ENCODE peak calls at places on chromosome 5, in four cellular contexts. B is K562, Y is HL-60, F is GM12878. M is an unnamed sample.

GRCh38 chr5:143403357-143403606 is 204 bp downstream of the NR3C1 start:
- DNase-seq in B (peak), Y (no peak), F (no peak), M (peak)

GRCh38 chr5:9173281-9174048 is 372.4 kb downstream of the SEMA5A start:
- DNase-seq in B (no peak), Y (no peak), F (no peak), M (no peak)

GRCh38 chr5:55904152-55904551 is 53.0 kb downstream of the IL31RA start:
- DNase-seq in B (no peak), Y (no peak), F (no peak), M (no peak)

GRCh38 chr5:88886756-88887741 is 4.1 kb upstream of the MEF2C start:
- DNase-seq in B (no peak), Y (no peak), F (no peak), M (no peak)

GRCh38 chr5:35919191-35919590 is 19.2 kb downstream of the CAPSL start:
- DNase-seq in B (no peak), Y (no peak), F (no peak), M (no peak)

GRCh38 chr5:82820958-82821880 is 256.0 kb downstream of the TMEM167A start:
- DNase-seq in B (no peak), Y (no peak), F (no peak), M (peak)

GRCh38 chr5:80760680-80761079 is 105.9 kb upstream of the DHFR start:
- DNase-seq in B (no peak), Y (no peak), F (no peak), M (no peak)

GRCh38 chr5:86461169-86461956 is 156.4 kb upstream of the COX7C start:
- DNase-seq in B (no peak), Y (no peak), F (no peak), M (no peak)

GRCh38 chr5:176653401-176653800 is 6.1 kb downstream of the TSPAN17 start:
- DNase-seq in B (peak), Y (no peak), F (peak), M (no peak)

GRCh38 chr5:56075361-56075760 is 80.6 kb upstream of the IL6ST start:
- DNase-seq in B (no peak), Y (no peak), F (no peak), M (no peak)

GRCh38 chr5:60674670-60675069 is 25.3 kb downstream of the DEPDC1B start:
- DNase-seq in B (no peak), Y (no peak), F (no peak), M (no peak)

GRCh38 chr5:61330341-61330878 is 1.6 kb upstream of the ZSWIM6 start:
- DNase-seq in B (peak), Y (no peak), F (no peak), M (no peak)

DNA sequence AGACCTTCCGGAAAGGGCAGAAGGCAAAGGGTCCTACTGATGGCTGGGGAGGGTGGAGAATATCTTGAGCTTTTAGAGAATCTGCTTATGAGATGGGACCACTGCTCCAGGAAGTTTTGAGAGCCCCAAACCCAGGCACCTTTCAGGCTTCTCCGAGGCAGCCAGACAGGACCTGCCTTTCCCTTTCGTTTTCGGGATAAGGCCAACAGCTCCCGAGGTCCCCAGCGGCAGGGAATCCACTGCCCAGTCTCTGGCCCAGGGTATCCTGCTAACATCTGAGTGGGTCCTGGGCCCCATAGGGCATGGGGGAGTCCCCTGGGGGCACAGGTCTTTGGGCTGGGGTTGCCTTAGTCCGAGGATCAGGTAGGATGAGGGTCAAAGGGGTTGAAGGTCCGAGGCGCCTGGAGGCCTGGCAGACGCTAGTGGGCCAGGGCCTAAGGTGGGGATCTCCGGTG is 3.3 kb downstream of the PITX1 start:
- DNase-seq in B (no peak), Y (no peak), F (no peak), M (no peak)
- TF ChIP-seq SPI1 in B (no peak), Y (no peak), F (no peak), M (no peak)

GRCh38 chr5:53694520-53695022 is 134.1 kb downstream of the NDUFS4 start:
- DNase-seq in B (no peak), Y (no peak), F (no peak), M (no peak)

DNA sequence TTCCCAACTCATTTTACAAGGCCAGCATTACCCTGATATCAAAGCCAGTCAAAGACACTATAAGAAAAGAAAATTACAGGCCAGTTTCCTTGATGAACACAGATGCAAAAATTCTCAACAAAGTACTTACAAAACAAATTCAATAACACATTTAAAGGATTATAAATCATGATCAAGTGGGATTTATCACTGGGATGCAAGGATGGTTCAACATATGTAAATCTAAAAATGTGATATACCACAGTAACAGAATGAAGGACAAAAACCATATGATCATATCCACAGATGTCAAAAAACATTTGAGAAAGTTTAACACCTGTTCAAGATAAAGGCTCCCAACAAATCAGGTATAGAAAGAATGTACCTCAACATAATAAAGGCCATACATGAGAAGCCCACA is 130.6 kb downstream of the NDUFS4 start:
- DNase-seq in B (no peak), Y (no peak), F (no peak), M (no peak)
- TF ChIP-seq SPI1 in B (no peak), Y (no peak), F (no peak), M (no peak)

GRCh38 chr5:144429905-144430304 is 259.2 kb downstream of the KCTD16 start:
- DNase-seq in B (no peak), Y (no peak), F (no peak), M (no peak)

GRCh38 chr5:144433140-144433822 is 262.6 kb downstream of the KCTD16 start:
- DNase-seq in B (no peak), Y (no peak), F (no peak), M (no peak)

GRCh38 chr5:144428326-144428725 is 257.7 kb downstream of the KCTD16 start:
- DNase-seq in B (no peak), Y (no peak), F (no peak), M (no peak)

GRCh38 chr5:144429405-144429804 is 258.7 kb downstream of the KCTD16 start:
- DNase-seq in B (no peak), Y (no peak), F (no peak), M (no peak)

DNA sequence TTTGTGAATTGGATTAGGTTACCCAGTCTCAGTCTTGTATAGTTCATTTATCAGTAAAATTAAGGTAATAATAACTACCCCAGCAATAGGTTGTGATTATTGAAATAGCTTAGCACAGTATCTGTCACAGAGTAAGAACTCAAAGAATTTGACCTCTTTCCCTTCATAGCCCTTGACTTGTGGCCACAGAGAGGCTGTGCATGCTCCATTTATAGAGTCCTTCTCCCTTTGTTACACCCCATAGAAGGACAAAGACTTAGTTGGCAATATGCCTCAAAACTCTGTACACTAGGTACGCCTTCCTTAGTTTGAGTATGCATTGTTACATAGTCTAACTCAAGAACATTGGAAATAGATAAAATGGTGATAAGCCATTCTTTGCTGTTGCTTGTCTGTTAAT is 257.2 kb downstream of the KCTD16 start:
- DNase-seq in B (no peak), Y (no peak), F (no peak), M (no peak)
- TF ChIP-seq SPI1 in B (no peak), Y (no peak), F (no peak), M (no peak)

DNA sequence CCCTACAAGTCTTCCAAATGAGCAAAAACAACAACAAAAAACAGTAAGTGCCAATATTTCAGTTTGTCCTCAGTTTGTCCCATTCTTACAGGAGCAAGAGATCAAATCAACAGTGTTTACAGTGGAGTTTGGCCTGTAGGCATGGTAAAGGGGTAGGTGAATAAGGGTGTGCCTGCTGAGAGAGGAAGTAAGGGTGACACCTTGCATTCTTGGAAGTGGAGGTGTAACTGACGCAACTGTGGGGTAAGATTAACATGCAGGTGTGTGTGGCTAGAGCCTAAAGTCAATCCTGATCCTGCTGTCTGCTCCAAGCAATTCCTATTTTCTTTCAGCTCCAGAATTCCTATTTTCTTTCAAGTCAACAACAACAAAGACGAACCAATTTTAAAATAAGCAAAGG is 43.4 kb downstream of the PFDN1 start:
- DNase-seq in B (no peak), Y (no peak), F (no peak), M (no peak)
- TF ChIP-seq SPI1 in B (peak), Y (no peak), F (no peak), M (no peak)

DNA sequence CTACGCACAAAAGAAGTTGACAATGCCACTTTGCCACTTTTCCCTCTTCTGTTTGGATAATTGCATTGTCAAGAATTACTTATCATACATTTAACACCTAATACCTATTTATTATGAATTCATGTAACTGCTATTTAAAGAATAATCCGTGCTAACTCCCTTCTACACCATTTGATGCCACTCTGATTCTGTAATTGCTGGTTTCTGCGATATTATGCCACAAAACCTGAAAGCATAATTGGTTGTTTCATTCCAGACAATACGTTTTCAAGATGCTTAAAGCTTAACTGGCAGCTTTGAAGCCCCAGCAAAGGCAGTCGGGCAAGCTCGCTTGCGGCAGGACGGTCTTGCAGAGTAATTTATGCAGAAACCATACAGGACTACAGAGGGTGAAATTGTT is 277.7 kb downstream of the MSX2 start:
- DNase-seq in B (no peak), Y (no peak), F (no peak), M (no peak)
- TF ChIP-seq SPI1 in B (no peak), Y (no peak), F (no peak), M (no peak)

DNA sequence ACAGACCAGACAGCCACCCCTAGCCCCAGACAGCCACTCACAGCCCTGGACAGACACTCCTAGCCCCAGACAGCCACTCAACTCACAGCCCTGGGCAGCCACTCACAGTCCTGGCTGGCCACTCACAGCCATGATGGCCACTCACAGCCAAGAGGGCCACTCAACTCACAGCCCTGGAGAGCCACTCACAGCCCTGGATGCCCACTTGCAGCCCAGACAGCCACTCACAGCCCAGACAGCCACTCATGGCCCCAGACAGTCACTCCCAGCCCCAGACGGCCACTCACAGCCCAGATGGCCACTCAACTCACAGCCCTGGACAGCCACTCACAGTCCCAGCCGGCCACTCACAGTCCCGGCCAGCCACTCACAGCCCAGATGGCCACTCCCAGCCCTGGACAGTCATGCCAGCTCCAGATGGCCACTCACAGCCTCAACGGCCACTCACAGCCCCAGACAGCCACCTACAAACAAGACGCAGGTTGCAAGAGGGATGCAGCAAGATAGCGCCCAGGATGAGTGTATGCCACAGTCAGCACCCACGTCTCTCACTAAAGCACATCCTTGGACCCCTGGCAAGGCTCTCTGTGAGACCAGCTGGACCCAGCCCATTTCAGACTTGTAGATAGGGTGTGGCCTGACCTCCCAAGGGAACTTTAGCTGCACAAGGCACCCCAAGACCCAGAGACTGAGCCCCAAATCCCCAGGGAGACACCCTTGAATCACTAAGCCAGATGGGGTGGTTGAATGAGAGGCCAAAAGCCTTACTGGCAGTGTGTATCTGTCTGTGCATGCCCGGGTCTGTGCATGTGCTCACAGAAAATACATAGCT is 22.5 kb downstream of the ZDHHC11B start:
- DNase-seq in B (no peak), Y (no peak), F (no peak), M (no peak)
- TF ChIP-seq SPI1 in B (no peak), Y (no peak), F (no peak), M (no peak)

DNA sequence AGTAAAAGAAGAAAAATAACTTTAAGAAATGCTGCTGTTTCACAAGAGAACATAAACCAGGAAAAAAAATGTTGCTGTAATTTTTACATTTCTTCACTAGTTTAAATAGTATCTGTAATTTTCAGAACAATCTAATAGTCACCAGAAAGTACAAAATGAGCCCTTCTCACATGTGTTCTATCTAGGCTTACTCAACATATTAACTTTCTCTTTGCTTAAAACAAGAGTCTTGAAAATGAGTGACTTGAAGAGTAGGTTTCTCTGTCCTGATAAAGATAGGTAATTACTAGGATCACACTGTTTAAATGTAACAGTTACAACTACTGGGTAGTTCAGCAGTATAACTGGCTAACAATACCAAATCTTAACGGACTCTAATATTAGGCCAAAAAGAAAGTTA is 37.5 kb downstream of the CLINT1 start:
- DNase-seq in B (no peak), Y (no peak), F (no peak), M (no peak)
- TF ChIP-seq SPI1 in B (no peak), Y (no peak), F (no peak), M (no peak)

DNA sequence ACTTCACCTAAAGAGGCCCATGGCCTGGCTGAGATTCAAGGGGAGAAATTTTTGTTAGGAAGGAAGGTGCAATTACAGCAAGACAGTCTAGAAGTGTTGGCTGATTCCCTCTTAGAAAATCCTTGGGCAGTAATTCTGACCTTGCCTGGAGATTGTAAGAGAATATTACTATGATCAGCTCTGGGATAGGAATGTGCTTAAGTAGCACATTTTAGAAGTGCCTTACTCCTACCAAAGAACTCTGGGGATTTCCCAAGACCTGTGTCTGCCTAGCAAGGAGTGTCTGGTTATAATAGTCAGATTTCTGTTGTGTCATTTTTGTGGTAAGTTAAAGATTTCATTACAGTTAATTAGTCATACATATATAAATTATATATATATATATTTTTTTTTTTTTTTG is 52.3 kb downstream of the NLN start:
- DNase-seq in B (no peak), Y (no peak), F (no peak), M (no peak)
- TF ChIP-seq SPI1 in B (no peak), Y (no peak), F (no peak), M (no peak)

DNA sequence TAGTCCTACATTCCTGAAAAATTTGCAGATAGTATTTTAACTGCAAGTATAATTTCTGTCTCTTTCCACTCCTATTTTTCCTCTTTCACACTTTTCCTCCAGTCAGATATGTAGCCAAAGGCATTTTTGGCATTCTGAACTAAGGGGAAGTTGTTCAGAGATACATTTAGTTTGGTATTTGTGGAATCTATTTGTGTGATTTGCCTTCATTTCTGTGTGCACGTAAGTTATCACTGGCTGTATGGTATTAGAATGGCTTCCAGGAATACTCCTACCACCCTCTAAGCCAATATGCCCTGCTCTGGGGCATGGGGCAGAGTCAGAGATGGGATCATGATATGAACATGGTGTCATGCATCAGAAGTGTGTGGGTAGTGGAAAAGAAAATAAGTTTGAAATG is 45.8 kb upstream of the GRAMD2B start:
- DNase-seq in B (no peak), Y (no peak), F (no peak), M (no peak)
- TF ChIP-seq SPI1 in B (no peak), Y (no peak), F (no peak), M (no peak)

DNA sequence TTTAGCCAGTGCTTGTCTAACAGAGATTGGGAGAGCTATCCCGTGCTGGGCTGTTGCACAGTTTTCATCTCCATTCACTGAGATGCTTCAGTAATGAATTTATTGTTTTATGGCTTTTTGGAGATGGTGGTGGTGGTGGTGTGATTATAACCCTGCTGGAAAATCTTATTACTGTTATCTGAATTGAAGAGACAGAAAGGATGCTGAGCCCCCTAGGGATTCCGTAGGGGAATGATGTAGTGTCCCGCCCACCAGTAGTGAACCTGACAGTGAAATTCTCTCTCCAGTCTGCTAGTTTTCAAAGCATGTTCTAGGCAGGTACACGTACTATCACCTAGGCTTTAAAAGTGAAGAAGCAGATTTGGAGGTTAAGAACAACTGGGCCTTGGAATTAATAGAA is 1.9 kb downstream of the RAI14 start:
- DNase-seq in B (peak), Y (no peak), F (no peak), M (no peak)
- TF ChIP-seq SPI1 in B (no peak), Y (no peak), F (no peak), M (no peak)